ENCODE peak calls at places on chromosome 15, in eight cellular contexts. V is hepatocyte, C is foreskin fibroblast, X is choroid plexus epithelial cell, U is lower leg skin, I is heart left ventricle, S is fibroblast of villous mesenchyme, H is endothelial cell of umbilical vein. P is an unnamed sample.

GRCh38 chr15:31291048-31291578 is 35.5 kb upstream of the KLF13 start:
- DNase-seq in C (no peak), S (no peak), I (no peak), X (no peak), U (no peak), H (no peak), V (no peak), P (no peak)

GRCh38 chr15:50262533-50262932 is 3.0 kb downstream of the HDC start:
- DNase-seq in X (no peak), I (no peak), H (no peak), S (no peak), V (no peak), C (no peak), U (no peak), P (no peak)

GRCh38 chr15:68983821-68984517 is 30.5 kb upstream of the NOX5 start:
- DNase-seq in C (no peak), H (no peak), U (no peak), V (peak; percentile 13), S (peak; percentile 42), I (no peak), X (peak; percentile 73), P (no peak)

GRCh38 chr15:100861511-100861991 is 18.1 kb upstream of the ALDH1A3 start:
- DNase-seq in I (peak; percentile 68), X (no peak), S (no peak), C (no peak), H (no peak), V (no peak), U (peak; percentile 86), P (no peak)

GRCh38 chr15:80636675-80637074 is 58.4 kb upstream of the ABHD17C start:
- DNase-seq in C (no peak), H (peak; percentile 25), X (no peak), V (no peak), U (no peak), S (no peak), I (no peak), P (no peak)

GRCh38 chr15:70091649-70092461 is 5.9 kb downstream of the TLE3 start:
- DNase-seq in S (peak; percentile 72), V (peak; percentile 51), U (no peak), I (peak; percentile 12), C (no peak), H (peak; percentile 11), X (peak; percentile 58), P (no peak)

GRCh38 chr15:31303434-31304073 is 23.1 kb upstream of the KLF13 start:
- DNase-seq in H (no peak), S (peak; percentile 7), V (no peak), I (no peak), X (peak; percentile 33), C (peak; percentile 11), U (peak; percentile 93), P (no peak)

GRCh38 chr15:94206463-94207167 is 24.7 kb upstream of the MCTP2 start:
- DNase-seq in X (peak; percentile 41), S (peak; percentile 96), U (no peak), V (no peak), H (no peak), C (peak; percentile 6), I (no peak), P (peak; percentile 73)

GRCh38 chr15:101049282-101049681 is 130.1 kb downstream of the LRRK1 start:
- DNase-seq in V (no peak), U (peak; percentile 36), X (no peak), H (no peak), C (no peak), S (no peak), I (no peak), P (no peak)

GRCh38 chr15:79641841-79642240 is 209.7 kb downstream of the MINAR1 start:
- DNase-seq in V (no peak), I (no peak), X (no peak), U (no peak), C (peak; percentile 62), H (no peak), S (no peak), P (no peak)

GRCh38 chr15:99429681-99430081 is 136.1 kb upstream of the MEF2A start:
- DNase-seq in S (no peak), C (no peak), X (no peak), H (no peak), U (peak; percentile 83), V (no peak), I (no peak), P (no peak)

GRCh38 chr15:85168642-85169173 is 187.1 kb downstream of the PDE8A start:
- DNase-seq in C (peak; percentile 18), X (peak; percentile 50), V (peak; percentile 52), H (peak; percentile 55), I (no peak), U (no peak), S (peak; percentile 7), P (no peak)
- H3K4me3 ChIP-seq in C (no peak overlapping the region), X (peak overlapping the region; percentile 52), V (no peak overlapping the region), H (peak overlapping the region; percentile 32), I (peak overlapping the region; percentile 12), U (no peak overlapping the region), S (peak overlapping the region; percentile 18), P (no peak overlapping the region)

GRCh38 chr15:57332326-57332725 is 44.0 kb upstream of the CGNL1 start:
- DNase-seq in H (no peak), U (no peak), C (no peak), S (no peak), V (no peak), I (no peak), X (no peak), P (no peak)

GRCh38 chr15:57328479-57329250 is 47.6 kb upstream of the CGNL1 start:
- DNase-seq in X (no peak), I (peak; percentile 30), S (no peak), H (no peak), U (no peak), V (no peak), C (no peak), P (no peak)

GRCh38 chr15:57327985-57328471 is 48.3 kb upstream of the CGNL1 start:
- DNase-seq in H (no peak), U (no peak), V (no peak), I (no peak), C (peak; percentile 84), S (peak; percentile 95), X (peak; percentile 83), P (peak; percentile 97)

GRCh38 chr15:57330619-57331018 is 45.7 kb upstream of the CGNL1 start:
- DNase-seq in H (no peak), I (no peak), U (no peak), V (no peak), X (no peak), C (peak; percentile 17), S (no peak), P (no peak)

GRCh38 chr15:57329582-57330367 is 46.5 kb upstream of the CGNL1 start:
- DNase-seq in S (no peak), H (no peak), I (no peak), X (no peak), C (no peak), U (no peak), V (no peak), P (no peak)
- TF ChIP-seq CTCF in S (no peak), H (no peak), I (no peak), X (no peak), C (no peak), U (no peak), V (no peak), P (no peak)

GRCh38 chr15:52730594-52730993 is 51.4 kb upstream of the ATOSA start:
- DNase-seq in X (no peak), H (no peak), I (no peak), S (no peak), U (no peak), C (no peak), V (no peak), P (no peak)
- H3K4me3 ChIP-seq in X (no peak overlapping the region), H (no peak overlapping the region), I (no peak overlapping the region), S (no peak overlapping the region), U (no peak overlapping the region), C (no peak overlapping the region), V (no peak overlapping the region), P (no peak overlapping the region)

DNA sequence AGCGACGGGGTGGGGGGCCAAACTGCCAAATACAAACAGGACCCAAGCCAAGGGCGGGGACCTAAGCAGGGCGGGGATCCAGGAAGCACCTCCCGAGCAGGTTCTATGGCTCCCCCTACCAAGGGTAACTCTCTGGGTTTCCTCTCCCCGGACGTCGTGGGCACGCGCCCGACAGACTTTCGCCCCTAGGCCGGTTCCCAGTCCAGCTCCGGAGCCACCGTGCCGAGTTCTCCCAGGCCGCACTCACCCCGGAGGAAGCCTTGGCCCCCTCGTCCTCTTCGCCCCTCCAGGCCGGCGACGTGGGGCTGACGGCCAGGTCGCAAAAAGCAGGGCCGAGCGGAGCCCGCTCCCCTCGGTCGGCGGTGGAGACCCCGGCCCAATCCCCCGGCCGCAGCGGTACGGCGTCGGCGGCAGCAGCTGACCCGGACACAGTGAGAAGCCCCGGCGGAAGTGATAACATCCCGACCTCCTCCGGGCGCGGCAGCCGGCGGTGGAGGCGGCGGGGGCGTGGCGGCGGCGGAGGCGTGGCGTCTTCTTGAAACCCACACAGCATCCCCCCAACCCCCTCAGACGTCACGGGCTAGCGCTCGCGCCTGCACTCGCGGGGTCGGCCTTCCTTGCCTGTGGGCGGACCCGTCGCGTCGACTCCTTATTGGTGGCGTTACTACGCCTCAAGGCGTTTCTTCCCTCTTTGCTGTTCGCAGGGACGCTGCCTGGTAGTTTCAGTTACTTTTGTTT is at the start of gene BNIP2:
- DNase-seq in U (peak; percentile 100), X (peak; percentile 99), S (peak; percentile 99), I (peak; percentile 100), V (peak; percentile 99), C (peak; percentile 100), H (peak; percentile 99), P (peak; percentile 91)
- TF ChIP-seq CTCF in U (no peak), X (peak; percentile 29), S (no peak), I (no peak), V (no peak), C (no peak), H (no peak), P (no peak)

DNA sequence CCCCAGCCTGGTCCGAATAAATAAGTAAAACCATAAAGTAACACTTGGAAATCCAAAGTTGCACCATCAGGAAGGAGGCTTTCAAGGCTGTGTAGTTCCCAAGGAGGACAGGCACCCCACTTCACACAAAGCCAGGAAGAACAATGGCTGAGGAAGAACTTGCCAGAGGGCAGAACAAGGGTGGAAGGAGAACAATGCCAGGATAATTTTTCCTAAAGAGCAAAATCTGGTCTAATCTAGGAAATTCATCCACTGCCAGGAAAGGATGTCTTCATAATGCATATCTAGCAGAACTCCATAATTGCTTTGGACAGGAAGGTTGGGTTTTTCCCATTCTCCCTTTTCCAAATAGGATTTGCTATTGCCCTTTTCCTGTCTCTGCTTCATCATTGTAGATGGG is 15.7 kb upstream of the ARID3B start:
- DNase-seq in V (no peak), C (no peak), I (no peak), X (no peak), U (no peak), S (no peak), H (peak; percentile 83), P (no peak)
- H3K4me3 ChIP-seq in V (no peak overlapping the region), C (no peak overlapping the region), I (no peak overlapping the region), X (no peak overlapping the region), U (no peak overlapping the region), S (no peak overlapping the region), H (no peak overlapping the region), P (no peak overlapping the region)

DNA sequence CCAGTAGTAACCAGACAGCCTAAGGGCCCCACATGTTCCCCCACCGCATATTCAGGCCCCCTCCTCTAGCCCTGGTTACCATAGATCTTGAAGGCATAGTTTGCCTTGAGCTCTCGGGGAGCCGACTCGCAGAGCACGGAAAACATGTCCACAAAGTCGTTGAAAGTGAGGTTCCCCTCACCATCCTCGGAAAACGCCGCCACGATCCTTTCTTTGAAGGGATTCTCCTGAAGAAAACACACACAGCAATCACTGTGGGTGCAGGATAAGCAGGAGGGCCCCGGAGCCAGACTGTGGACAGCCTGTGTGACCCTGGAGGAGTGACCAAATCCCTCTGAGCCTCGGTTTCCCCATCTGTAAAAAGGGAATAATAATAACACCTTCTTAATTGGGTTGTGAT is 16.8 kb downstream of the SH2D7 start:
- DNase-seq in S (no peak), H (no peak), X (no peak), C (no peak), I (no peak), V (no peak), U (no peak), P (no peak)
- TF ChIP-seq CTCF in S (no peak), H (no peak), X (no peak), C (no peak), I (no peak), V (no peak), U (no peak), P (no peak)